ENCODE peak calls at places on chromosomes 16 and 17, in five cellular contexts. One of them, this sample, is unnamed. For H3K4me1, the result is how much of the 10 kb centered on the place peaks cover.

GRCh38 chr17:76404256-76404655 is 19.8 kb downstream of the SPHK1 start:
- DNase-seq in endothelial cell of umbilical vein: no peak
- DNase-seq in IMR-90: no peak
- DNase-seq in A549: no peak
- DNase-seq in PC-3: no peak
- DNase-seq in this sample: no peak

GRCh38 chr17:48194097-48194550 is 86.6 kb downstream of the SNX11 start:
- DNase-seq in endothelial cell of umbilical vein: peak
- DNase-seq in IMR-90: peak
- DNase-seq in A549: no peak
- DNase-seq in PC-3: peak
- DNase-seq in this sample: peak

GRCh38 chr16:35562919-35563318 is 2103.5 kb downstream of the TP53TG3F start:
- DNase-seq in endothelial cell of umbilical vein: no peak
- DNase-seq in IMR-90: no peak
- DNase-seq in A549: no peak
- DNase-seq in PC-3: no peak
- DNase-seq in this sample: no peak

GRCh38 chr17:48375356-48375755 is 54.7 kb downstream of the SKAP1 start:
- DNase-seq in endothelial cell of umbilical vein: no peak
- DNase-seq in IMR-90: peak
- DNase-seq in A549: no peak
- DNase-seq in PC-3: no peak
- DNase-seq in this sample: no peak

GRCh38 chr17:48721009-48721402 is 1.3 kb downstream of the PRAC1 start:
- DNase-seq in endothelial cell of umbilical vein: no peak
- DNase-seq in IMR-90: no peak
- DNase-seq in A549: no peak
- DNase-seq in PC-3: peak
- DNase-seq in this sample: peak

GRCh38 chr17:7477392-7478275 is 1.8 kb downstream of the ZBTB4 start:
- DNase-seq in endothelial cell of umbilical vein: peak
- DNase-seq in IMR-90: peak
- DNase-seq in A549: no peak
- DNase-seq in PC-3: peak
- DNase-seq in this sample: no peak

GRCh38 chr17:17892009-17892408 is 55.2 kb upstream of the SREBF1 start:
- DNase-seq in endothelial cell of umbilical vein: no peak
- DNase-seq in IMR-90: no peak
- DNase-seq in A549: no peak
- DNase-seq in PC-3: no peak
- DNase-seq in this sample: no peak

GRCh38 chr17:74713199-74713755 is 554 bp upstream of the CD300LF start:
- DNase-seq in endothelial cell of umbilical vein: no peak
- DNase-seq in IMR-90: no peak
- DNase-seq in A549: no peak
- DNase-seq in PC-3: no peak
- DNase-seq in this sample: no peak

GRCh38 chr17:31389673-31390381 is 1.6 kb upstream of the RAB11FIP4 start:
- DNase-seq in endothelial cell of umbilical vein: no peak
- DNase-seq in IMR-90: no peak
- DNase-seq in A549: no peak
- DNase-seq in PC-3: no peak
- DNase-seq in this sample: no peak

GRCh38 chr16:55149622-55150021 is 174.4 kb upstream of the IRX6 start:
- DNase-seq in endothelial cell of umbilical vein: no peak
- DNase-seq in IMR-90: no peak
- DNase-seq in A549: no peak
- DNase-seq in PC-3: no peak
- DNase-seq in this sample: no peak

GRCh38 chr16:85980686-85981085 is 81.7 kb downstream of the IRF8 start:
- DNase-seq in endothelial cell of umbilical vein: no peak
- DNase-seq in IMR-90: no peak
- DNase-seq in A549: no peak
- DNase-seq in PC-3: no peak
- DNase-seq in this sample: no peak

GRCh38 chr17:61425682-61426481 is 26.2 kb downstream of the TBX2 start:
- DNase-seq in endothelial cell of umbilical vein: no peak
- DNase-seq in IMR-90: no peak
- DNase-seq in A549: no peak
- DNase-seq in PC-3: peak
- DNase-seq in this sample: no peak

GRCh38 chr17:63966646-63967265 is 6.0 kb downstream of the SCN4A start:
- DNase-seq in endothelial cell of umbilical vein: no peak
- DNase-seq in IMR-90: no peak
- DNase-seq in A549: no peak
- DNase-seq in PC-3: no peak
- DNase-seq in this sample: no peak

GRCh38 chr16:66660422-66661209 is 35.9 kb downstream of the CMTM4 start:
- DNase-seq in endothelial cell of umbilical vein: peak
- DNase-seq in IMR-90: peak
- DNase-seq in A549: peak
- DNase-seq in PC-3: peak
- DNase-seq in this sample: peak

DNA sequence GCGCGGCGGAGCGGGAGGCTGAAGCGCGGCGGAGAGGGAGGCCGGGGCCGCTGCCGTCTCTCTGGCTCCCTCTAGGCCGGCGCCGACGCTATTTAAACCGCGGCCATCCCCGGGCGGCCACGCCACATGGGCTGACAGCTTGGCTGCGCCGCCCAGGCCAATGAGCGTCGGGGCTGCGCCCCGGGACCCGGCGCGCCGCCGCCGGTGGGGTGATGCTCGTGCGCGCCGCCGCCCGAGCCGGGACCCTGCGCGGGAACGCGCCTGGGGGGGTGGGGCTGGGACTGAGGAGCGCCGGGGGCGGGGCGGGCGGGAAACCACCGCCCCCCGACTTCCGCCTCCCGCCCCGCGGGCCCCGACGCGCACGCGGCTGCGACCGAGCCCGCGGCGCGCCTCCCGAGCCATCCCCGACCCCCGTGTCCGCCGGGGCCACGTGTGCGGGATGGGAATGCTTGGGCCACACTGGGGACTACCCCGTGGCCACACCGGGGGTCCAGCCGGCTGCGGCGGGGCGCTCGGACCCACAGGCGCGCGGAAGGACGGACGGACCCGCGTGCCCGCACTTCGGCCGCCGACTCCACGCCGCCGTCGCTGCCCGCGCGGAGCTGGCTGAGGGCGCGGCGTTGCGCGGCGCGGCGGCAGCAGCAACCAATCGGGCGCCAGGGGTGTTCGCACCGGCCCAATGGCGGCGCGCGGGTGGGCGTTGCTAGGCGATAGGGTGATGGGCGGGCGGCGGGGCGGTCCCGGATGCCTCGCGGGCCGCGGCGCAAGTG is at the start of gene FASN:
- DNase-seq in endothelial cell of umbilical vein: peak
- DNase-seq in IMR-90: peak
- DNase-seq in A549: peak
- DNase-seq in PC-3: peak
- DNase-seq in this sample: peak
- TF ChIP-seq CTCF in endothelial cell of umbilical vein: peak
- TF ChIP-seq CTCF in IMR-90: peak
- TF ChIP-seq CTCF in A549: peak
- TF ChIP-seq CTCF in PC-3: peak
- TF ChIP-seq CTCF in this sample: peak

GRCh38 chr17:3747805-3748204 is 24.1 kb downstream of the HASPIN start:
- DNase-seq in endothelial cell of umbilical vein: no peak
- DNase-seq in IMR-90: no peak
- DNase-seq in A549: no peak
- DNase-seq in PC-3: no peak
- DNase-seq in this sample: no peak

GRCh38 chr17:3748576-3748975 is 24.9 kb downstream of the HASPIN start:
- DNase-seq in endothelial cell of umbilical vein: no peak
- DNase-seq in IMR-90: no peak
- DNase-seq in A549: no peak
- DNase-seq in PC-3: no peak
- DNase-seq in this sample: no peak

GRCh38 chr17:3739422-3740124 is 15.9 kb downstream of the HASPIN start:
- DNase-seq in endothelial cell of umbilical vein: no peak
- DNase-seq in IMR-90: no peak
- DNase-seq in A549: no peak
- DNase-seq in PC-3: no peak
- DNase-seq in this sample: no peak

GRCh38 chr17:3740611-3741073 is 16.9 kb downstream of the HASPIN start:
- DNase-seq in endothelial cell of umbilical vein: no peak
- DNase-seq in IMR-90: no peak
- DNase-seq in A549: no peak
- DNase-seq in PC-3: no peak
- DNase-seq in this sample: no peak

DNA sequence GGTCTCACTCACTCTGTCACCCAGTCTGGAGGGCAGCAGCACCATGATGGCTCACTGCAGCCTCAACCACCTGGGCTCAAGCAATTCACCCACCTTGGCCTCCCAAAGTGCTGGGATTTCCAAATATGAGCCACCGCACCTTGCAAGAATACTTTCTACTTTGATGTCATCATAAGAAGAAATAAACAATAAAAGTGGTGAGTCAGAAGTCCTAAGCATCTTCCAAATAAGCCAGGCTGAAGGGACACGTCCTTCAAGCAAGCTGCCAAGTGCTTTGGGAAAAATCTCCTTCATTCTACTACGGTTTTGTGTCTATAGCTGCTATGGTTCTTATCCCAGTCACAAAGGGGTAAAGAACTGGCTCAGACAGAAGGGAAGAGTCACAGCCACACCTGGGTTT is 20.3 kb downstream of the HASPIN start:
- DNase-seq in endothelial cell of umbilical vein: no peak
- DNase-seq in IMR-90: peak
- DNase-seq in A549: no peak
- DNase-seq in PC-3: peak
- DNase-seq in this sample: no peak
- H3K4me3 ChIP-seq in endothelial cell of umbilical vein: no peak
- H3K4me3 ChIP-seq in IMR-90: no peak
- H3K4me3 ChIP-seq in A549: no peak
- H3K4me3 ChIP-seq in PC-3: no peak
- H3K4me3 ChIP-seq in this sample: no peak

GRCh38 chr17:78124836-78125137 is 3.8 kb downstream of the TMC6 start:
- DNase-seq in endothelial cell of umbilical vein: no peak
- DNase-seq in IMR-90: no peak
- DNase-seq in A549: no peak
- DNase-seq in PC-3: no peak
- DNase-seq in this sample: no peak

GRCh38 chr17:78122221-78122990 is 6.1 kb downstream of the TMC6 start:
- DNase-seq in endothelial cell of umbilical vein: no peak
- DNase-seq in IMR-90: no peak
- DNase-seq in A549: no peak
- DNase-seq in PC-3: no peak
- DNase-seq in this sample: no peak

GRCh38 chr17:78122991-78123249 is 5.6 kb downstream of the TMC6 start:
- DNase-seq in endothelial cell of umbilical vein: no peak
- DNase-seq in IMR-90: no peak
- DNase-seq in A549: no peak
- DNase-seq in PC-3: no peak
- DNase-seq in this sample: no peak

GRCh38 chr17:78124081-78124835 is 4.3 kb downstream of the TMC6 start:
- DNase-seq in endothelial cell of umbilical vein: no peak
- DNase-seq in IMR-90: no peak
- DNase-seq in A549: no peak
- DNase-seq in PC-3: no peak
- DNase-seq in this sample: no peak

DNA sequence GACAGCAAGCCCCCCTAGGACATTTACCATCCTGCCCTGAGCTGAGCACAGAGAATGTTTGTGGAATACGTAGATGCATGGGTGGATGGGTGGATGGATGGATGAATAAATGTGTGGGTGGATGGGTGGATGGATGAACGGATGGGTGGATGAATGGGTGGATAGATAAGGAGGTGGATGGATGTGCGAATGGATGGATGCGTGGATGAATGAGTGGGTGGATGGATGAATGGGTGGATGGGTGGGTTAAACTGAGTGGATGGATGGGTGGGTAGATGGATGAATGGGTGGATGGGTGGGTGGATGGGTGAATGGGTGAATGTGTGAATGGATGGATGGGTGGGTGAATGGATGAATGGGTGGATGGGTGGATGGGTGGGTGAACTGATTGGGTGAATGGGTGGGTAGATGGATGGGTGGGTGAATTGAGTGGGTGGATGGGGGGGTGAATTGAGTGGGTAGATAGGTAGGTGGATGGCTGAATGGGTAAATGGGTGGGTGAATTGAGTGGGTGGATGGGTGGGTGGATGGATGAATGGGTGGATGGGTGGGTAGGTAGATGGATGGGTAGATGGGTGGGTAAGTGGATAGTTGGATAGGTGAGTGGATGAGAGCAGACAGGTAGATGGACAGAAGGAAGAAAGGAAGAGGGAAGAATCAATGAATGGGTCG is 5.2 kb downstream of the TMC6 start:
- DNase-seq in endothelial cell of umbilical vein: no peak
- DNase-seq in IMR-90: no peak
- DNase-seq in A549: no peak
- DNase-seq in PC-3: no peak
- DNase-seq in this sample: no peak
- H3K4me1 ChIP-seq in endothelial cell of umbilical vein: under half
- H3K4me1 ChIP-seq in IMR-90: under half
- H3K4me1 ChIP-seq in A549: under half
- H3K4me1 ChIP-seq in PC-3: under half
- H3K4me1 ChIP-seq in this sample: under half

GRCh38 chr17:50382931-50383330 is 9.9 kb downstream of the EME1 start:
- DNase-seq in endothelial cell of umbilical vein: no peak
- DNase-seq in IMR-90: no peak
- DNase-seq in A549: no peak
- DNase-seq in PC-3: no peak
- DNase-seq in this sample: no peak

GRCh38 chr17:50381260-50381815 is 8.3 kb downstream of the EME1 start:
- DNase-seq in endothelial cell of umbilical vein: no peak
- DNase-seq in IMR-90: no peak
- DNase-seq in A549: no peak
- DNase-seq in PC-3: no peak
- DNase-seq in this sample: no peak

GRCh38 chr17:50379733-50380132 is 6.7 kb downstream of the EME1 start:
- DNase-seq in endothelial cell of umbilical vein: no peak
- DNase-seq in IMR-90: no peak
- DNase-seq in A549: no peak
- DNase-seq in PC-3: no peak
- DNase-seq in this sample: no peak

GRCh38 chr17:50381920-50382319 is 8.9 kb downstream of the EME1 start:
- DNase-seq in endothelial cell of umbilical vein: no peak
- DNase-seq in IMR-90: no peak
- DNase-seq in A549: no peak
- DNase-seq in PC-3: no peak
- DNase-seq in this sample: no peak

GRCh38 chr17:50380369-50381259 is 7.6 kb downstream of the EME1 start:
- DNase-seq in endothelial cell of umbilical vein: no peak
- DNase-seq in IMR-90: no peak
- DNase-seq in A549: no peak
- DNase-seq in PC-3: peak
- DNase-seq in this sample: no peak
- TF ChIP-seq CTCF in endothelial cell of umbilical vein: no peak
- TF ChIP-seq CTCF in IMR-90: peak
- TF ChIP-seq CTCF in A549: peak
- TF ChIP-seq CTCF in PC-3: peak
- TF ChIP-seq CTCF in this sample: peak

This sample was measured in A673.